ENCODE peak calls at places on chromosomes 7 and 10, in seven cellular contexts. E is gastrocnemius medialis, P is right lobe of liver, S is transverse colon, U is caudate nucleus, C is stomach, M is ascending aorta. B is an unnamed sample.

GRCh38 chr10:99560277-99561126 is 27.8 kb downstream of the NKX2-3 start:
- DNase-seq in S (peak; percentile 59), M (no peak), U (peak; percentile 38), P (no peak), E (peak; percentile 35), C (peak; percentile 42), B (peak; percentile 75)

GRCh38 chr7:24917510-24918239 is 62.3 kb downstream of the OSBPL3 start:
- DNase-seq in E (no peak), U (no peak), M (no peak), C (no peak), P (no peak), S (no peak), B (no peak)

GRCh38 chr10:62924344-62924748 is 108.2 kb upstream of the EGR2 start:
- DNase-seq in E (no peak), P (no peak), U (no peak), S (peak; percentile 14), C (no peak), M (no peak), B (peak; percentile 32)

GRCh38 chr7:79376297-79377025 is 77.0 kb downstream of the MAGI2 start:
- DNase-seq in P (no peak), S (no peak), U (no peak), M (no peak), E (no peak), C (no peak), B (no peak)

GRCh38 chr7:104956753-104957450 is 57.1 kb upstream of the KMT2E start:
- DNase-seq in S (no peak), C (no peak), M (no peak), E (no peak), P (no peak), U (no peak), B (no peak)

GRCh38 chr10:78903351-78903940 is 165.3 kb upstream of the ZMIZ1 start:
- DNase-seq in U (no peak), P (peak; percentile 30), M (no peak), E (no peak), C (peak; percentile 11), S (no peak), B (peak; percentile 11)

GRCh38 chr7:78970440-78970916 is 483.0 kb downstream of the MAGI2 start:
- DNase-seq in M (no peak), P (no peak), E (no peak), C (no peak), U (no peak), S (no peak), B (no peak)

GRCh38 chr7:30309302-30309701 is 24.9 kb downstream of the ZNRF2 start:
- DNase-seq in C (no peak), U (no peak), M (no peak), P (no peak), S (no peak), E (no peak), B (no peak)

GRCh38 chr7:55983537-55983936 is 19.2 kb downstream of the NIPSNAP2 start:
- DNase-seq in P (no peak), E (no peak), U (no peak), S (no peak), M (no peak), C (no peak), B (no peak)

GRCh38 chr7:155182406-155182970 is 112.4 kb downstream of the HTR5A start:
- DNase-seq in S (no peak), U (no peak), P (no peak), M (peak; percentile 39), E (no peak), C (no peak), B (no peak)

GRCh38 chr7:108403597-108404217 is 52.5 kb downstream of the NRCAM start:
- DNase-seq in U (no peak), S (no peak), E (no peak), M (no peak), C (no peak), P (no peak), B (no peak)

GRCh38 chr10:98790817-98791216 is 344.1 kb upstream of the HPS1 start:
- DNase-seq in M (no peak), P (no peak), E (no peak), U (no peak), C (no peak), S (no peak), B (no peak)

GRCh38 chr7:542935-543789 is 23.5 kb upstream of the PDGFA start:
- DNase-seq in P (no peak), S (no peak), U (no peak), C (no peak), M (peak; percentile 92), E (no peak), B (no peak)

GRCh38 chr7:145339319-145339718 is 503.5 kb upstream of the TPK1 start:
- DNase-seq in P (no peak), E (no peak), M (no peak), S (no peak), C (no peak), U (no peak), B (no peak)

GRCh38 chr10:22316286-22317120 is at the start of gene COMMD3:
- DNase-seq in S (peak; percentile 88), P (peak; percentile 90), U (peak; percentile 88), E (peak; percentile 79), M (peak; percentile 93), C (peak; percentile 87), B (peak; percentile 88)

GRCh38 chr7:90594791-90595317 is 1.3 kb upstream of the CDK14 start:
- DNase-seq in P (no peak), M (peak; percentile 87), C (no peak), E (peak; percentile 27), U (no peak), S (no peak), B (no peak)

GRCh38 chr10:32189400-32190084 is 133.3 kb upstream of the KIF5B start:
- DNase-seq in E (no peak), U (no peak), P (no peak), C (no peak), M (peak; percentile 0), S (no peak), B (peak; percentile 48)

GRCh38 chr10:8874972-8875371 is 820.5 kb downstream of the GATA3 start:
- DNase-seq in C (no peak), E (no peak), S (no peak), P (no peak), M (no peak), U (no peak), B (no peak)

GRCh38 chr10:79244841-79245504 is 102.3 kb upstream of the PPIF start:
- DNase-seq in P (no peak), C (no peak), E (no peak), M (peak; percentile 81), U (no peak), S (peak; percentile 56), B (no peak)

GRCh38 chr10:45238896-45239295 is 76.5 kb downstream of the OR13A1 start:
- DNase-seq in M (no peak), E (no peak), S (no peak), C (no peak), P (no peak), U (no peak), B (no peak)

GRCh38 chr7:22433710-22434460 is 66.1 kb downstream of the STEAP1B start:
- DNase-seq in U (no peak), P (no peak), S (no peak), E (no peak), M (no peak), C (no peak), B (no peak)

GRCh38 chr7:14228341-14228740 is 238.9 kb upstream of the ETV1 start:
- DNase-seq in C (no peak), M (no peak), S (no peak), U (no peak), E (no peak), P (no peak), B (no peak)

GRCh38 chr7:92255308-92255707 is 9.5 kb downstream of the ANKIB1 start:
- DNase-seq in M (peak; percentile 68), S (no peak), E (no peak), C (no peak), P (no peak), U (no peak), B (no peak)

GRCh38 chr7:92259062-92259461 is 13.3 kb downstream of the ANKIB1 start:
- DNase-seq in S (no peak), C (no peak), E (no peak), U (no peak), M (no peak), P (no peak), B (no peak)

GRCh38 chr7:92260248-92260781 is 14.5 kb downstream of the ANKIB1 start:
- DNase-seq in M (no peak), C (no peak), E (no peak), U (no peak), S (no peak), P (no peak), B (no peak)

GRCh38 chr7:92259610-92260247 is 14.0 kb downstream of the ANKIB1 start:
- DNase-seq in S (no peak), U (no peak), M (no peak), P (no peak), E (no peak), C (no peak), B (no peak)
- H3K27ac ChIP-seq in S (no peak overlapping the region), U (no peak overlapping the region), M (no peak overlapping the region), P (no peak overlapping the region), E (no peak overlapping the region), C (no peak overlapping the region), B (no peak overlapping the region)

GRCh38 chr10:48305905-48306264 is 592 bp upstream of the MAPK8 start:
- DNase-seq in M (no peak), U (no peak), C (no peak), S (no peak), P (no peak), E (no peak), B (no peak)
- H3K27ac ChIP-seq in M (peak overlapping the region; percentile 96), U (peak overlapping the region; percentile 87), C (peak overlapping the region; percentile 98), S (peak overlapping the region; percentile 99), P (no peak overlapping the region), E (peak overlapping the region; percentile 96), B (peak overlapping the region; percentile 25)

GRCh38 chr10:6204341-6205191 is 1.8 kb downstream of the PFKFB3 start:
- DNase-seq in M (peak; percentile 90), S (peak; percentile 32), P (peak; percentile 80), U (peak; percentile 29), E (no peak), C (peak; percentile 73), B (peak; percentile 43)
- H3K27ac ChIP-seq in M (peak overlapping the region; percentile 99), S (peak overlapping the region; percentile 91), P (peak overlapping the region; percentile 93), U (peak overlapping the region; percentile 82), E (peak overlapping the region; percentile 98), C (peak overlapping the region; percentile 97), B (no peak overlapping the region)

DNA sequence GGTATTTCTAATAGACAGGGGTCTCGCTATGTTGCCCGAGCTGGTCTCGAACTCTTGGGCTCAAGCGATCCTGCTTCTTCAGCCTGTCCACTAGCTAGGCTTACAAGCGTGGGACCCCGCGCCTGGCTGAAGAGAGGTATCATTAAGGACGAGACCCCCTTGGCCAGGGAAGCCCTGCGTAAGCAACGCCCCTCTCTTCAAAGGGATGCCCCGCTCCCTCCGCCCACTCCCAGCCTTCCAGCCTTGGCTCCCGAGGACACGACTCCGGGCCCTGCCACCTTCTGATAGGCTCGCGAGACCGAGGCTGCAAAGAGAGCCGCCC is 220 bp upstream of the ZKSCAN5 start:
- DNase-seq in M (no peak), C (no peak), U (no peak), P (no peak), S (no peak), E (no peak), B (no peak)
- H3K27ac ChIP-seq in M (peak overlapping the region; percentile 97), C (peak overlapping the region; percentile 93), U (peak overlapping the region; percentile 99), P (peak overlapping the region; percentile 88), S (peak overlapping the region; percentile 98), E (peak overlapping the region; percentile 99), B (peak overlapping the region; percentile 83)

DNA sequence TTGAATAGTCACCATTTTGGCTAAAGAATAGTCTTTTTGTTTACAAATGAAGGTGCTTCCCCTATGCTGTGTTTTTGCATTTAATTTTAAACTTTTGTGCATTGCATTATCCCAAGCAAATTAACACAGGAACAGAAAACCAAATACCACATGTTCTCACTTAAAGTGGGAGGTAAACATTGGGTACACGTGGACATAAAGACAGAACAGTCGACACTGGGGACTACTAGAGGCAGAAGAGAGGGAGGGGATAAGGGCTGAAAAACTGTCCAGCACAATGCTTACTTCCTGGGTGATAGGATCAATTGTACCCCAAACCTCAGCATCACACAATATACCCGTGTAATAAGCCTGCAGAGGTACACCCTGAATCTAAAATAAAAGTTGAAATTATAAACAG is 16.0 kb downstream of the ADD3 start:
- DNase-seq in M (no peak), S (no peak), U (no peak), E (no peak), P (no peak), C (no peak), B (no peak)
- H3K27ac ChIP-seq in M (no peak overlapping the region), S (no peak overlapping the region), U (no peak overlapping the region), E (no peak overlapping the region), P (no peak overlapping the region), C (no peak overlapping the region), B (no peak overlapping the region)

B was measured in colonic mucosa.